ENCODE peak calls at places on chromosomes 4 and X, in four cellular contexts. One of them, this sample, is unnamed.
A peak's percentile ranks its signal among the peaks of the same experiment; 100 is the strongest.

GRCh38 chrX:120305531-120306145 is 5.6 kb downstream of the TMEM255A start:
- DNase-seq in stimulated activated CD4-positive, alpha-beta T cell treated with anti-CD3 and anti-CD28 coated beads, Interleukin-4, amount 100 ng/mL, for 48 hours: no peak
- DNase-seq in activated CD8-positive, alpha-beta T cell treated with anti-CD3 and anti-CD28 coated beads, Interleukin-2, amount 10 ng/mL, durations not matched to agents 7 days and 5 days: no peak
- DNase-seq in NCI-H510A treated with DMSO at 0.1 percent for 48 hours: no peak
- DNase-seq in this sample: no peak

GRCh38 chr4:108571027-108571569 is 49.3 kb upstream of the RPL34 start:
- DNase-seq in activated CD8-positive, alpha-beta T cell treated with anti-CD3 and anti-CD28 coated beads, Interleukin-2, amount 10 ng/mL, durations not matched to agents 7 days and 5 days: no peak
- DNase-seq in stimulated activated CD4-positive, alpha-beta T cell treated with anti-CD3 and anti-CD28 coated beads, Interleukin-4, amount 100 ng/mL, for 48 hours: no peak
- DNase-seq in NCI-H510A treated with DMSO at 0.1 percent for 48 hours: no peak
- DNase-seq in this sample: no peak

GRCh38 chrX:3371163-3371562 is 24.7 kb upstream of the MXRA5 start:
- DNase-seq in activated CD8-positive, alpha-beta T cell treated with anti-CD3 and anti-CD28 coated beads, Interleukin-2, amount 10 ng/mL, durations not matched to agents 7 days and 5 days: no peak
- DNase-seq in stimulated activated CD4-positive, alpha-beta T cell treated with anti-CD3 and anti-CD28 coated beads, Interleukin-4, amount 100 ng/mL, for 48 hours: no peak
- DNase-seq in NCI-H510A treated with DMSO at 0.1 percent for 48 hours: no peak
- DNase-seq in this sample: no peak

GRCh38 chr4:186240848-186241491 is 13.7 kb downstream of the KLKB1 start:
- DNase-seq in activated CD8-positive, alpha-beta T cell treated with anti-CD3 and anti-CD28 coated beads, Interleukin-2, amount 10 ng/mL, durations not matched to agents 7 days and 5 days: no peak
- DNase-seq in NCI-H510A treated with DMSO at 0.1 percent for 48 hours: peak; percentile 6
- DNase-seq in stimulated activated CD4-positive, alpha-beta T cell treated with anti-CD3 and anti-CD28 coated beads, Interleukin-4, amount 100 ng/mL, for 48 hours: no peak
- DNase-seq in this sample: no peak

GRCh38 chr4:152967942-152968341 is 31.8 kb downstream of the FHDC1 start:
- DNase-seq in stimulated activated CD4-positive, alpha-beta T cell treated with anti-CD3 and anti-CD28 coated beads, Interleukin-4, amount 100 ng/mL, for 48 hours: no peak
- DNase-seq in NCI-H510A treated with DMSO at 0.1 percent for 48 hours: no peak
- DNase-seq in activated CD8-positive, alpha-beta T cell treated with anti-CD3 and anti-CD28 coated beads, Interleukin-2, amount 10 ng/mL, durations not matched to agents 7 days and 5 days: no peak
- DNase-seq in this sample: no peak

GRCh38 chrX:50973199-50973598 is 62.7 kb downstream of the BMP15 start:
- DNase-seq in activated CD8-positive, alpha-beta T cell treated with anti-CD3 and anti-CD28 coated beads, Interleukin-2, amount 10 ng/mL, durations not matched to agents 7 days and 5 days: no peak
- DNase-seq in NCI-H510A treated with DMSO at 0.1 percent for 48 hours: no peak
- DNase-seq in stimulated activated CD4-positive, alpha-beta T cell treated with anti-CD3 and anti-CD28 coated beads, Interleukin-4, amount 100 ng/mL, for 48 hours: no peak
- DNase-seq in this sample: no peak

GRCh38 chrX:34365482-34365881 is 233.4 kb upstream of the FAM47A start:
- DNase-seq in stimulated activated CD4-positive, alpha-beta T cell treated with anti-CD3 and anti-CD28 coated beads, Interleukin-4, amount 100 ng/mL, for 48 hours: no peak
- DNase-seq in activated CD8-positive, alpha-beta T cell treated with anti-CD3 and anti-CD28 coated beads, Interleukin-2, amount 10 ng/mL, durations not matched to agents 7 days and 5 days: no peak
- DNase-seq in NCI-H510A treated with DMSO at 0.1 percent for 48 hours: peak; percentile 3
- DNase-seq in this sample: no peak

GRCh38 chrX:10360121-10360520 is 203.3 kb downstream of the CLCN4 start:
- DNase-seq in activated CD8-positive, alpha-beta T cell treated with anti-CD3 and anti-CD28 coated beads, Interleukin-2, amount 10 ng/mL, durations not matched to agents 7 days and 5 days: no peak
- DNase-seq in NCI-H510A treated with DMSO at 0.1 percent for 48 hours: no peak
- DNase-seq in stimulated activated CD4-positive, alpha-beta T cell treated with anti-CD3 and anti-CD28 coated beads, Interleukin-4, amount 100 ng/mL, for 48 hours: no peak
- DNase-seq in this sample: no peak

GRCh38 chr4:56067826-56068225 is 119.1 kb downstream of the CEP135 start:
- DNase-seq in NCI-H510A treated with DMSO at 0.1 percent for 48 hours: no peak
- DNase-seq in activated CD8-positive, alpha-beta T cell treated with anti-CD3 and anti-CD28 coated beads, Interleukin-2, amount 10 ng/mL, durations not matched to agents 7 days and 5 days: no peak
- DNase-seq in stimulated activated CD4-positive, alpha-beta T cell treated with anti-CD3 and anti-CD28 coated beads, Interleukin-4, amount 100 ng/mL, for 48 hours: no peak
- DNase-seq in this sample: no peak

GRCh38 chrX:109125304-109125703 is 356.6 kb downstream of the GUCY2F start:
- DNase-seq in stimulated activated CD4-positive, alpha-beta T cell treated with anti-CD3 and anti-CD28 coated beads, Interleukin-4, amount 100 ng/mL, for 48 hours: no peak
- DNase-seq in NCI-H510A treated with DMSO at 0.1 percent for 48 hours: no peak
- DNase-seq in activated CD8-positive, alpha-beta T cell treated with anti-CD3 and anti-CD28 coated beads, Interleukin-2, amount 10 ng/mL, durations not matched to agents 7 days and 5 days: no peak
- DNase-seq in this sample: no peak

GRCh38 chr4:175651701-175652100 is 160.4 kb downstream of the GPM6A start:
- DNase-seq in activated CD8-positive, alpha-beta T cell treated with anti-CD3 and anti-CD28 coated beads, Interleukin-2, amount 10 ng/mL, durations not matched to agents 7 days and 5 days: no peak
- DNase-seq in NCI-H510A treated with DMSO at 0.1 percent for 48 hours: no peak
- DNase-seq in stimulated activated CD4-positive, alpha-beta T cell treated with anti-CD3 and anti-CD28 coated beads, Interleukin-4, amount 100 ng/mL, for 48 hours: no peak
- DNase-seq in this sample: no peak

GRCh38 chrX:129724767-129725166 is 14.0 kb upstream of the XPNPEP2 start:
- DNase-seq in NCI-H510A treated with DMSO at 0.1 percent for 48 hours: no peak
- DNase-seq in activated CD8-positive, alpha-beta T cell treated with anti-CD3 and anti-CD28 coated beads, Interleukin-2, amount 10 ng/mL, durations not matched to agents 7 days and 5 days: no peak
- DNase-seq in stimulated activated CD4-positive, alpha-beta T cell treated with anti-CD3 and anti-CD28 coated beads, Interleukin-4, amount 100 ng/mL, for 48 hours: no peak
- DNase-seq in this sample: no peak

GRCh38 chr4:182307746-182308145 is 64.5 kb downstream of the TENM3 start:
- DNase-seq in stimulated activated CD4-positive, alpha-beta T cell treated with anti-CD3 and anti-CD28 coated beads, Interleukin-4, amount 100 ng/mL, for 48 hours: no peak
- DNase-seq in activated CD8-positive, alpha-beta T cell treated with anti-CD3 and anti-CD28 coated beads, Interleukin-2, amount 10 ng/mL, durations not matched to agents 7 days and 5 days: no peak
- DNase-seq in NCI-H510A treated with DMSO at 0.1 percent for 48 hours: no peak
- DNase-seq in this sample: no peak

GRCh38 chrX:112197845-112198244 is 115.3 kb upstream of the TRPC5 start:
- DNase-seq in stimulated activated CD4-positive, alpha-beta T cell treated with anti-CD3 and anti-CD28 coated beads, Interleukin-4, amount 100 ng/mL, for 48 hours: no peak
- DNase-seq in activated CD8-positive, alpha-beta T cell treated with anti-CD3 and anti-CD28 coated beads, Interleukin-2, amount 10 ng/mL, durations not matched to agents 7 days and 5 days: no peak
- DNase-seq in NCI-H510A treated with DMSO at 0.1 percent for 48 hours: no peak
- DNase-seq in this sample: no peak

GRCh38 chr4:54368861-54369260 is 139.8 kb downstream of the PDGFRA start:
- DNase-seq in stimulated activated CD4-positive, alpha-beta T cell treated with anti-CD3 and anti-CD28 coated beads, Interleukin-4, amount 100 ng/mL, for 48 hours: no peak
- DNase-seq in activated CD8-positive, alpha-beta T cell treated with anti-CD3 and anti-CD28 coated beads, Interleukin-2, amount 10 ng/mL, durations not matched to agents 7 days and 5 days: no peak
- DNase-seq in NCI-H510A treated with DMSO at 0.1 percent for 48 hours: no peak
- DNase-seq in this sample: no peak

GRCh38 chr4:184534511-184535391 is 60.4 kb upstream of the IRF2 start:
- DNase-seq in NCI-H510A treated with DMSO at 0.1 percent for 48 hours: no peak
- DNase-seq in stimulated activated CD4-positive, alpha-beta T cell treated with anti-CD3 and anti-CD28 coated beads, Interleukin-4, amount 100 ng/mL, for 48 hours: no peak
- DNase-seq in activated CD8-positive, alpha-beta T cell treated with anti-CD3 and anti-CD28 coated beads, Interleukin-2, amount 10 ng/mL, durations not matched to agents 7 days and 5 days: no peak
- DNase-seq in this sample: no peak

GRCh38 chr4:158374318-158374717 is 147.4 kb upstream of the RXFP1 start:
- DNase-seq in stimulated activated CD4-positive, alpha-beta T cell treated with anti-CD3 and anti-CD28 coated beads, Interleukin-4, amount 100 ng/mL, for 48 hours: no peak
- DNase-seq in NCI-H510A treated with DMSO at 0.1 percent for 48 hours: no peak
- DNase-seq in activated CD8-positive, alpha-beta T cell treated with anti-CD3 and anti-CD28 coated beads, Interleukin-2, amount 10 ng/mL, durations not matched to agents 7 days and 5 days: no peak
- DNase-seq in this sample: no peak

GRCh38 chrX:51459125-51459524 is 37.3 kb downstream of the NUDT11 start:
- DNase-seq in activated CD8-positive, alpha-beta T cell treated with anti-CD3 and anti-CD28 coated beads, Interleukin-2, amount 10 ng/mL, durations not matched to agents 7 days and 5 days: peak; percentile 30
- DNase-seq in NCI-H510A treated with DMSO at 0.1 percent for 48 hours: no peak
- DNase-seq in stimulated activated CD4-positive, alpha-beta T cell treated with anti-CD3 and anti-CD28 coated beads, Interleukin-4, amount 100 ng/mL, for 48 hours: no peak
- DNase-seq in this sample: no peak

GRCh38 chr4:2958446-2958845 is 4.8 kb downstream of the NOP14 start:
- DNase-seq in activated CD8-positive, alpha-beta T cell treated with anti-CD3 and anti-CD28 coated beads, Interleukin-2, amount 10 ng/mL, durations not matched to agents 7 days and 5 days: no peak
- DNase-seq in stimulated activated CD4-positive, alpha-beta T cell treated with anti-CD3 and anti-CD28 coated beads, Interleukin-4, amount 100 ng/mL, for 48 hours: no peak
- DNase-seq in NCI-H510A treated with DMSO at 0.1 percent for 48 hours: no peak
- DNase-seq in this sample: no peak